ENCODE peak calls at places on chromosome 7, in nine cellular contexts. T, Z, B, U, V, I, X, M and F are unnamed samples.

GRCh38 chr7:91519241-91520200 is 255.3 kb downstream of the FZD1 start:
- DNase-seq in T (peak; percentile 85), Z (no peak), B (no peak), U (no peak), V (no peak), I (no peak), X (no peak), M (no peak), F (no peak)

GRCh38 chr7:98745722-98746318 is 124.0 kb downstream of the TMEM130 start:
- DNase-seq in T (peak; percentile 89), Z (peak; percentile 87), B (peak; percentile 85), U (no peak), V (peak; percentile 73), I (peak; percentile 56), X (peak; percentile 81), M (no peak), F (no peak)

GRCh38 chr7:1616741-1617140 is 46.9 kb upstream of the PSMG3 start:
- DNase-seq in T (no peak), Z (no peak), B (no peak), U (no peak), V (no peak), I (no peak), X (no peak), M (no peak), F (no peak)

GRCh38 chr7:17043012-17043877 is 161.5 kb upstream of the AGR3 start:
- DNase-seq in T (no peak), Z (no peak), B (no peak), U (no peak), V (no peak), I (no peak), X (no peak), M (no peak), F (no peak)

GRCh38 chr7:128221929-128222403 is 19.1 kb upstream of the LEP start:
- DNase-seq in T (no peak), Z (no peak), B (no peak), U (no peak), V (no peak), I (no peak), X (no peak), M (no peak), F (no peak)

GRCh38 chr7:77393261-77393660 is 22.9 kb downstream of the GSAP start:
- DNase-seq in T (no peak), Z (no peak), B (no peak), U (no peak), V (no peak), I (peak; percentile 48), X (no peak), M (no peak), F (no peak)

GRCh38 chr7:155808551-155809331 is 3.5 kb downstream of the SHH start:
- DNase-seq in T (peak; percentile 73), Z (no peak), B (peak; percentile 67), U (no peak), V (no peak), I (no peak), X (peak; percentile 86), M (no peak), F (no peak)

GRCh38 chr7:102916426-102916825 is 3.6 kb downstream of the LRRC17 start:
- DNase-seq in T (peak; percentile 8), Z (no peak), B (no peak), U (no peak), V (no peak), I (no peak), X (no peak), M (no peak), F (no peak)

GRCh38 chr7:4479367-4480039 is 202.6 kb upstream of the FOXK1 start:
- DNase-seq in T (peak; percentile 78), Z (peak; percentile 5), B (no peak), U (no peak), V (no peak), I (peak; percentile 42), X (no peak), M (no peak), F (no peak)

GRCh38 chr7:30983042-30983913 is 19.5 kb downstream of the GHRHR start:
- DNase-seq in T (peak; percentile 94), Z (peak; percentile 90), B (peak; percentile 85), U (peak; percentile 88), V (peak; percentile 88), I (peak; percentile 70), X (peak; percentile 77), M (peak; percentile 90), F (peak; percentile 80)

DNA sequence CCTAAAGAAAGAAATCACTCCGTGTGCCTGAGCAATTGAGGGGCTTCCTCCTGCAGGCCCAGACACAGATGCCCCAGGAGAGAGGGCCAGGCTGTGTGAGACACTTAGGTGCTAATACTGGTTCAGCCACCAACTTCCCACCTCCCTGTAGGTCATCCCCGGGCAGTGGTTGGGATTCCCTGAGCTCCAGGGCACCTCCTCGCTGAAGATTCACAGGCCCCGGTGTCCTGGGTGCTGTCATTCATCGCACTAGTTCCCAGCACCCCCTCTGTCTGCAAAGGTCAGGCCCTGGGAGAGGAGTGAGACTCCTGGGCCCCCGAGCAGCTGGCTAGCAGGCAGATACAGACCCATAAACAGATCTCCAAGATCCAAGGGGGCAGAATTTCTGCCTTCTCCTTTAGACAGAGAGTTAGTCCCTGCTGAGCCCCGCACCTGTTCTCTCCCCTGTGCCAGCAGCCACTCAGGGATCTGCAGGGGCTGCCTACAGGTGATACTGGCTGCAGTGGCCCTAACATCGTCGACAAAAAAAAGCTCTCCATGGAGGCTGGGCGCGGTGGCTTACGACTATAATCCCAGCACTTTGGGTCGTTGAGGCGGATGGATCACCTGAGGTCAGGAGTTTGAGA is 38.2 kb upstream of the GTF2I start:
- DNase-seq in T (peak; percentile 26), Z (peak; percentile 35), B (no peak), U (no peak), V (no peak), I (no peak), X (no peak), M (no peak), F (no peak)
- H3K27ac ChIP-seq in T (peak overlapping the region; percentile 75), Z (peak overlapping the region; percentile 87), B (no peak overlapping the region), U (no peak overlapping the region), V (no peak overlapping the region), I (no peak overlapping the region), X (no peak overlapping the region), M (no peak overlapping the region), F (no peak overlapping the region)

GRCh38 chr7:71616217-71616616 is 484.3 kb downstream of the GALNT17 start:
- DNase-seq in T (no peak), Z (no peak), B (no peak), U (no peak), V (no peak), I (no peak), X (no peak), M (no peak), F (no peak)

GRCh38 chr7:71612892-71613291 is 480.9 kb downstream of the GALNT17 start:
- DNase-seq in T (peak; percentile 50), Z (no peak), B (no peak), U (peak; percentile 28), V (no peak), I (no peak), X (no peak), M (no peak), F (no peak)

GRCh38 chr7:71615017-71615416 is 483.1 kb downstream of the GALNT17 start:
- DNase-seq in T (no peak), Z (peak; percentile 40), B (no peak), U (no peak), V (peak; percentile 24), I (no peak), X (no peak), M (no peak), F (no peak)

GRCh38 chr7:71613316-71613715 is 481.4 kb downstream of the GALNT17 start:
- DNase-seq in T (peak; percentile 87), Z (no peak), B (no peak), U (no peak), V (no peak), I (no peak), X (no peak), M (no peak), F (no peak)

DNA sequence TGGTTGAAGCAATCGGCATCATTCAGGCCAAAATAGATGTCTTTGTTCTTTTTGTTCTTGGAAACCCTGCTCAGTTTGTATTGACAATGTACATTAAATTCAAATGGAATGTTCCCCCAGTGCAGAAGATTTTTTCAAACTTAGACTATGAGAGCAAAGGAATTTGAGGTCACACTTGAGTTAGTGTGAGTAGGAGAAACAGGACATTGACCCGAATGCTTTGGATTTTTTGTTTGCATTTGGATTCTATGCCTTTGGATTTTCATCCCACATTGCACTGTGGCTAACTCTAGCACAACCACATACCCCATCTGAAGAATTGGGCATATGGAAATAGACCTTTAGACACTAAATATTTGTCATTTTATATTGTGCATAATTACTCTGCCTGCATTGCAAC is 480.1 kb downstream of the GALNT17 start:
- DNase-seq in T (no peak), Z (no peak), B (no peak), U (no peak), V (no peak), I (no peak), X (no peak), M (no peak), F (no peak)
- H3K27ac ChIP-seq in T (no peak overlapping the region), Z (no peak overlapping the region), B (no peak overlapping the region), U (no peak overlapping the region), V (no peak overlapping the region), I (no peak overlapping the region), X (no peak overlapping the region), M (no peak overlapping the region), F (no peak overlapping the region)

GRCh38 chr7:111362660-111363059 is 199.6 kb downstream of the IMMP2L start:
- DNase-seq in T (peak; percentile 4), Z (peak; percentile 21), B (no peak), U (no peak), V (no peak), I (no peak), X (no peak), M (no peak), F (no peak)

GRCh38 chr7:111363099-111363498 is 199.2 kb downstream of the IMMP2L start:
- DNase-seq in T (no peak), Z (no peak), B (no peak), U (no peak), V (no peak), I (no peak), X (no peak), M (no peak), F (no peak)

GRCh38 chr7:111358915-111359314 is 203.4 kb downstream of the IMMP2L start:
- DNase-seq in T (no peak), Z (no peak), B (no peak), U (no peak), V (no peak), I (no peak), X (peak; percentile 39), M (no peak), F (no peak)

GRCh38 chr7:111370002-111370401 is 192.3 kb downstream of the IMMP2L start:
- DNase-seq in T (no peak), Z (no peak), B (no peak), U (no peak), V (no peak), I (no peak), X (no peak), M (no peak), F (no peak)

DNA sequence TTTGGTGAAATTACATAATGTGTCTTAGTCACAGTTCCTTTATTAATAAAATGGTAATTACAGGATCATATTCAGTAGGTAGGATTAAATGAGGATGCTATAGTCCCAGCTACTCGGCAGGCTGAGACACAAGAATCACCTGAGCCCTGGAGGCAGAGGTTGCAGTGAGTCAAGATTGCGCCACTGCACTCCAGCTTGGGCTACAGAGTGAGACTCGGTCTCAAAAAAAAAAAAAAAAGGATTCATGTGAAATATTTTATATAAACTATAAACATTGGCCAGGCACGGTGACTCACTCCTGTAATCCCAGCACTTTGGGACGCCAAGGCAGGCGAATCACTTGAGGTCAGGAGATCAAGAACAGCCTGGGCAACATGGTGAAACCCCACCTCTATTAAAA is 197.9 kb downstream of the IMMP2L start:
- DNase-seq in T (no peak), Z (no peak), B (no peak), U (no peak), V (no peak), I (no peak), X (no peak), M (no peak), F (no peak)
- H3K27ac ChIP-seq in T (no peak overlapping the region), Z (no peak overlapping the region), B (no peak overlapping the region), U (no peak overlapping the region), V (no peak overlapping the region), I (no peak overlapping the region), X (no peak overlapping the region), M (no peak overlapping the region), F (no peak overlapping the region)

GRCh38 chr7:150968698-150969482 is 9.2 kb downstream of the KCNH2 start:
- DNase-seq in T (peak; percentile 39), Z (no peak), B (no peak), U (no peak), V (no peak), I (no peak), X (no peak), M (no peak), F (no peak)
- H3K27ac ChIP-seq in T (no peak overlapping the region), Z (peak overlapping the region; percentile 97), B (no peak overlapping the region), U (no peak overlapping the region), V (peak overlapping the region; percentile 58), I (no peak overlapping the region), X (no peak overlapping the region), M (peak overlapping the region; percentile 90), F (no peak overlapping the region)